ENCODE peak calls at places on chromosomes 7 and 10, in seven cellular contexts. I, B, H, S, M, P and E are unnamed samples. For H3K4me1 and H3K27me3, the result is how much of the 10 kb centered on the place peaks cover.

GRCh38 chr7:134220236-134220635 is 93.1 kb downstream of the LRGUK start:
- DNase-seq in S (no peak), P (no peak), M (no peak), I (no peak), B (no peak), H (no peak), E (no peak)

GRCh38 chr10:70733051-70733450 is 52.1 kb downstream of the TBATA start:
- DNase-seq in B (no peak), P (no peak), H (no peak), M (no peak), S (no peak), I (no peak), E (no peak)

GRCh38 chr7:98024075-98024474 is 34.1 kb upstream of the OCM2 start:
- DNase-seq in I (no peak), P (no peak), H (no peak), S (no peak), B (no peak), M (no peak), E (no peak)

GRCh38 chr10:126663328-126663727 is 7.2 kb downstream of the C10orf90 start:
- DNase-seq in M (no peak), B (peak), I (no peak), P (peak), H (peak), S (no peak), E (no peak)

GRCh38 chr10:100522945-100523344 is 3.3 kb upstream of the SEC31B start:
- DNase-seq in B (no peak), H (no peak), I (no peak), P (no peak), S (peak), M (no peak), E (no peak)

GRCh38 chr10:87612107-87612506 is 47.6 kb upstream of the PAPSS2 start:
- DNase-seq in I (no peak), B (no peak), S (no peak), H (no peak), P (no peak), M (no peak), E (no peak)

GRCh38 chr7:134120405-134120804 is 6.7 kb upstream of the LRGUK start:
- DNase-seq in S (peak), M (no peak), P (no peak), B (no peak), I (no peak), H (no peak), E (no peak)

GRCh38 chr7:7516156-7516555 is 19.5 kb downstream of the COL28A1 start:
- DNase-seq in I (no peak), P (no peak), B (no peak), M (no peak), H (no peak), S (no peak), E (no peak)

GRCh38 chr10:8013011-8013410 is 41.5 kb upstream of the GATA3 start:
- DNase-seq in M (no peak), S (no peak), P (no peak), I (no peak), H (no peak), B (no peak), E (no peak)
- H3K4me1 ChIP-seq in M (under half), S (under half), P (under half), I (under half), H (under half), B (under half), E (under half)

DNA sequence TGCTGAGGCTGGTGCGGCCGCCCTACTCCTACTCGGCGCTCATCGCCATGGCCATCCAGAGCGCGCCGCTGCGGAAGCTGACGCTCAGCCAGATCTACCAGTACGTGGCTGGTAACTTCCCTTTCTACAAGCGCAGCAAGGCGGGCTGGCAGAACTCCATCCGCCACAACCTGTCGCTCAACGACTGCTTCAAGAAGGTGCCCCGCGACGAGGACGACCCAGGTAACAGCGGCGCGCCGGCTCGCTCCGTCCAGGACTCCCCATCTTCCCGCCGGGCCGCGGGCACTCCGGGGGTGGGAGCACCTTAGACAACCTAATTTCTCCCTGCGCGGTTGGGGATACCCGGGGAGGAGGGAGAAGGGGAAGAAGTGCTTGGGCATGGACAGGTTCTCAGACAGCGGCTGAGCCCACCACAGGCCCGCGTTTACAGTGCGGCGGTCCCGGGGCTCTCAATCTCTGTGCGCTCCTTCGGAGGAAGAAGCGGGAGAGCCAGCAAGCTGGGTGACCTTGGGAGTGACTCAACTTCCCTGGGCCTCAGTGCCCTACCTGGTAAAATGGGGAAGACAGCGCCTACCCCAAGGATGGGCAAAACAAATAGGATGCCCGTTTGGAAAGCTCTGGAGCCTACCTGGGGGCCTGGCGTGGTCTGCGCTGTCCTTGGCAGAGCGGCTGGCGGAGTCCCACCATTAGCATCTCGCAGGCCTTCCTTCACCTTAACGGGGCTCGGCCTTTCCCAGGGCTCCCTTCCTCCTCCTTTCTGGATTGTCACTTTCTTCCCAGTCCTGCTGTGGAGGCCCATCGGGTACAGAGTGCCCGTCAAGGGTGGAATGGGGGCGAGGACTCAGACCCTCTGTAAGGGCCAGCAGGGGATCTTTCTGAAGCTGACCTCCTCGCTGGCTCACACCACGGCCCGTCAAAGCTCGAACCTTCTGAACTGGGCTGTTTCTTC is 852 bp downstream of the FOXI2 start:
- DNase-seq in P (no peak), I (no peak), M (no peak), H (no peak), S (no peak), B (no peak), E (no peak)
- H3K4me3 ChIP-seq in P (no peak), I (no peak), M (no peak), H (peak), S (no peak), B (peak), E (no peak)

DNA sequence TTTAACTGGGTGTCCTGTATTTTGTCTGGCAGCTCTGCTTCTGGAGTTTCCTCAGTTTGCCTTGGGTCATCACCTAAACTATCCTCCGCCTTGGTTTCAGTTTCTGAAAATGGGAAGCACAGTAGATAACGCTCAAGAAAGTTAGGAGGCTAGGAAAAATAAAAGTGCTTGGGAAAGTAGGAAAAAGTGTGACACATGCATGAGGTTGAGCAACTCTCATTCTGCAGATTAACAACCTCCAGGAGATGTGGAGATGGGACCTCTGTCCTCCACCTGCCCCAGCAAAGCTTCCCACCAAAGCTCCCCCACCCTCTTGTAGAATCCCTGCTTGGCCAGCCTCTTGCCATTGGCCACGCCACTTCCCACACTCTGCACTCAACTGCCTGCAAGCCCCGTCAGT is 13.1 kb upstream of the ZCCHC24 start:
- DNase-seq in M (no peak), H (no peak), I (no peak), S (no peak), B (no peak), P (no peak), E (no peak)
- H3K27me3 ChIP-seq in M (under half), H (under half), I (under half), S (under half), B (under half), P (under half), E (under half)

DNA sequence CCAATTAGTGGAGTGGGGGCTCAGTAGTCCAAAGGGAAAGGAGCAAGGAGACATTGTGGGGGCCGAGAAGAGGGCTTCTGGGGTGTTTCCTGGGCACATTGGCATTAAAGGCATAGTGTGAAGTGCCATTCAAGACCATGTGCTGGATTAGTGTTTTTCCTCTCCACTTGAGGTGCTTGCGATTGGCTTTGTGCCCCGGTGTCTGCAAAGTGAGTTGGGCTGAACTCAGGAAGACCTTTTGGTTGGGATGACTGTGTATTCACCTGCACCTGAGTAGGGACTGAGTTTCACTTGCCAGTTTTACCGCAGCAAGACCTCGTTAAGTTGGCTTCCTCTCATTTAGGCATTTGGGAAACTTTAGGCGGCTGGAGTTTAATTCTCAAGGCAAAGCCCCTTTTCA is 73.0 kb downstream of the TCF7L2 start:
- DNase-seq in B (no peak), S (no peak), P (no peak), I (no peak), M (no peak), H (no peak), E (no peak)
- H3K4me1 ChIP-seq in B (half or more), S (under half), P (half or more), I (under half), M (under half), H (half or more), E (under half)

GRCh38 chr10:6583447-6583846 is 3.4 kb upstream of the PRKCQ start:
- DNase-seq in H (no peak), M (no peak), I (no peak), B (no peak), P (no peak), S (no peak), E (no peak)
- H3K4me3 ChIP-seq in H (no peak), M (no peak), I (no peak), B (no peak), P (no peak), S (no peak), E (no peak)